ENCODE peak calls at places on chromosomes 4 and X, in seven cellular contexts. S is cardiac fibroblast, F is breast epithelium, O is choroid plexus epithelial cell, Q is PC-3, Y is AG09309, P is fibroblast of lung. B is an unnamed sample.

GRCh38 chrX:133527415-133527814 is 112.1 kb upstream of the GPC4 start:
- DNase-seq in Q (no peak), S (peak), P (no peak), F (no peak), O (no peak), Y (no peak), B (no peak)

GRCh38 chr4:99887837-99888236 is 6.4 kb downstream of the LAMTOR3 start:
- DNase-seq in S (peak), F (no peak), Q (no peak), P (peak), O (peak), Y (no peak), B (no peak)

GRCh38 chrX:46376246-46376885 is 168.9 kb downstream of the ZNF674 start:
- DNase-seq in F (no peak), Q (peak), P (peak), Y (peak), O (peak), S (peak), B (peak)

GRCh38 chr4:152098365-152099060 is 337.7 kb upstream of the GATB start:
- DNase-seq in P (no peak), Q (no peak), F (no peak), O (no peak), S (no peak), Y (no peak), B (no peak)

GRCh38 chrX:154096140-154097002 is 1.1 kb downstream of the MECP2 start:
- DNase-seq in F (no peak), O (no peak), Q (peak), Y (no peak), P (peak), S (peak), B (peak)

GRCh38 chrX:57044226-57044625 is 48.9 kb upstream of the SPIN3 start:
- DNase-seq in F (no peak), Q (peak), O (no peak), S (no peak), P (no peak), Y (no peak), B (no peak)

GRCh38 chr4:95181446-95182306 is 367.1 kb downstream of the UNC5C start:
- DNase-seq in Q (peak), S (peak), O (peak), P (no peak), Y (no peak), F (no peak), B (peak)

GRCh38 chrX:78747471-78747870 is at the start of gene LPAR4:
- DNase-seq in P (peak), Y (no peak), O (peak), F (no peak), S (peak), Q (peak), B (peak)

GRCh38 chrX:126030021-126030420 is 136.1 kb downstream of the DCAF12L2 start:
- DNase-seq in S (no peak), Q (no peak), O (no peak), P (no peak), F (no peak), Y (no peak), B (no peak)

GRCh38 chrX:123504630-123505270 is 228.1 kb downstream of the THOC2 start:
- DNase-seq in Y (no peak), P (no peak), Q (no peak), O (no peak), F (no peak), S (no peak), B (no peak)

GRCh38 chr4:27930291-27930690 is 1069.7 kb downstream of the STIM2 start:
- DNase-seq in F (no peak), Y (no peak), P (no peak), S (no peak), Q (no peak), O (no peak), B (no peak)

GRCh38 chr4:4502694-4503311 is 39.0 kb downstream of the STX18 start:
- DNase-seq in O (peak), P (peak), Q (no peak), S (peak), F (no peak), Y (no peak), B (peak)

GRCh38 chr4:37680089-37680488 is 6.1 kb downstream of the RELL1 start:
- DNase-seq in S (no peak), O (no peak), Y (no peak), Q (no peak), F (no peak), P (no peak), B (no peak)

GRCh38 chr4:37673523-37674192 is 12.5 kb downstream of the RELL1 start:
- DNase-seq in P (no peak), S (no peak), F (no peak), Q (no peak), Y (no peak), O (no peak), B (no peak)

GRCh38 chr4:37674446-37674845 is 11.7 kb downstream of the RELL1 start:
- DNase-seq in F (no peak), S (no peak), Y (no peak), O (no peak), Q (no peak), P (no peak), B (no peak)

GRCh38 chr4:37678624-37679023 is 7.6 kb downstream of the RELL1 start:
- DNase-seq in S (no peak), P (no peak), O (peak), Y (no peak), Q (no peak), F (no peak), B (no peak)

GRCh38 chr4:37675587-37676290 is 10.4 kb downstream of the RELL1 start:
- DNase-seq in P (no peak), O (no peak), Y (no peak), S (no peak), Q (no peak), F (no peak), B (no peak)
- H3K4me3 ChIP-seq in P (no peak), O (no peak), Y (no peak), S (no peak), Q (no peak), F (no peak), B (no peak)

DNA sequence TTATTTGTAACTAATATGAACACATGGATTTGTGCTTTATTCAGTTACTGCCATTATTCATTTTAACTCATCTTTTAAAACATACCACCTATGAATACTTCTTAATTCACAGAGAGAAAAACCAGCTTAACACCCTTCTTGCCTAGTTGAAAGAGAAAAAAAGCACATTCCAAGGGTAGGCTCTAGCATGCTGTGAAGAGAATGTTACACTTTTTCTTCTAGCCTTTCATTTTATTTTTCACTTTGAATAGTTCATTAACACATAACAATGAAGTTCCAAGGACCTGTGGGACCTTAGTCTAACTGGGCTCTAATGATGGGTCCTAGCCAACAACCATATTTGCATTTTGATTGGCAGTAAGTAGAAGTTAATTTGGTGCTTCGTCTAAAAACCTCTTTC is 279.9 kb upstream of the MAGEB2 start:
- DNase-seq in Y (no peak), S (no peak), Q (no peak), F (no peak), O (no peak), P (no peak), B (no peak)
- TF ChIP-seq CTCF in Y (no peak), S (no peak), Q (no peak), F (no peak), O (no peak), P (no peak), B (no peak)

GRCh38 chr4:13546855-13547562 is 2.7 kb upstream of the NKX3-2 start:
- DNase-seq in P (no peak), Y (no peak), F (no peak), S (no peak), O (no peak), Q (no peak), B (no peak)
- H3K4me3 ChIP-seq in P (peak), Y (peak), F (peak), S (no peak), O (no peak), Q (peak), B (peak)

GRCh38 chrX:15567886-15568616 is 32.7 kb downstream of the ACE2 start:
- DNase-seq in Y (no peak), O (peak), S (peak), P (peak), Q (peak), F (no peak), B (no peak)
- TF ChIP-seq CTCF in Y (peak), O (peak), S (peak), P (no peak), Q (peak), F (no peak), B (peak)

GRCh38 chr4:153750197-153750817 is 9.5 kb downstream of the RNF175 start:
- DNase-seq in F (no peak), P (peak), Q (peak), S (peak), O (peak), Y (peak), B (peak)
- H3K4me3 ChIP-seq in F (no peak), P (no peak), Q (no peak), S (no peak), O (no peak), Y (no peak), B (no peak)

B was measured in astrocyte of the spinal cord.